ENCODE peak calls at places on chromosomes 6 and 20, in six cellular contexts. P is pancreas, C is kidney epithelial cell, U is right atrium auricular region, G is neural crest cell, J is endothelial cell. M is an unnamed sample.

GRCh38 chr6:163165922-163166321 is 248.6 kb upstream of the QKI start:
- DNase-seq in G (no peak), J (no peak), U (no peak), C (no peak), P (no peak), M (no peak)

GRCh38 chr20:44618318-44618731 is 33.2 kb downstream of the ADA start:
- DNase-seq in U (no peak), C (no peak), P (no peak), J (no peak), G (no peak), M (no peak)

GRCh38 chr6:79313254-79313653 is 78.8 kb upstream of the HMGN3 start:
- DNase-seq in P (peak; percentile 62), J (no peak), U (no peak), C (no peak), G (no peak), M (no peak)

GRCh38 chr6:89582669-89583325 is 55.8 kb downstream of the LYRM2 start:
- DNase-seq in C (no peak), P (no peak), J (no peak), U (no peak), G (no peak), M (no peak)

GRCh38 chr20:50728486-50728980 is 2.8 kb upstream of the PARD6B start:
- DNase-seq in J (no peak), U (peak; percentile 13), G (no peak), C (no peak), P (peak; percentile 1), M (no peak)

GRCh38 chr20:51804754-51805153 is 2.4 kb upstream of the SALL4 start:
- DNase-seq in P (no peak), J (no peak), U (no peak), C (no peak), G (no peak), M (no peak)

GRCh38 chr6:1892716-1893115 is 283.0 kb downstream of the FOXC1 start:
- DNase-seq in G (no peak), U (no peak), C (no peak), J (no peak), P (no peak), M (no peak)

GRCh38 chr20:54179946-54180345 is 6.2 kb upstream of the CYP24A1 start:
- DNase-seq in J (no peak), P (no peak), G (no peak), C (no peak), U (no peak), M (no peak)

GRCh38 chr6:149864578-149865535 is 698 bp upstream of the LRP11 start:
- DNase-seq in C (no peak), J (peak; percentile 25), U (peak; percentile 68), G (peak; percentile 20), P (peak; percentile 49), M (no peak)

GRCh38 chr20:57391439-57392129 is 388 bp downstream of the RBM38 start:
- DNase-seq in J (no peak), P (peak; percentile 34), G (no peak), U (no peak), C (no peak), M (no peak)

GRCh38 chr6:3911614-3912336 is 62.6 kb downstream of the FAM50B start:
- DNase-seq in G (no peak), P (peak; percentile 75), C (peak; percentile 78), U (peak; percentile 85), J (no peak), M (peak; percentile 90)

DNA sequence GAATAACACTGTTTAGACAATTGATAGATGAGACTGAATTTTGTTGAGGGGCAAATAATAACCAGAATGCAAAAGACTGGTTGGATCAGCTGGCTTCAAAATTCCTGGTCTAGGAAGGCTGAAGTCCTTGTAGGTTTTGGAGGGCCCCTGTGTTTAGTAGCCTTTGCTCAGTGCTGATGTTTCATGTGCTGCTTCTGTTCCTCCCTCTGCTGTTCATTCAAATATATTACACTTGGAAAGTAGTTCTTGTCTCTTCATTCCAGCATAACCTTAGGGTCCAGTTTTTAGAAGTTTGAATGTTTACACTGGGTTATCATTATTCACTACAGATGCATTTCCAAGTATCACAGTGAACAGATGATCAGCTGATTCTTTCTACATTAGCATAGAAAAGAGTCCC is 72.5 kb downstream of the FLRT3 start:
- DNase-seq in P (no peak), C (no peak), U (no peak), G (no peak), J (no peak), M (no peak)
- TF ChIP-seq CTCF in P (no peak), C (peak; percentile 30), U (peak; percentile 39), G (peak; percentile 53), J (peak; percentile 38), M (no peak)

GRCh38 chr6:50721978-50722377 is 8.7 kb downstream of the TFAP2D start:
- DNase-seq in P (no peak), U (no peak), C (no peak), G (no peak), J (no peak), M (no peak)

GRCh38 chr6:50722829-50723562 is 9.7 kb downstream of the TFAP2D start:
- DNase-seq in U (no peak), J (peak; percentile 45), C (no peak), G (no peak), P (no peak), M (no peak)

GRCh38 chr6:50718566-50718965 is 5.2 kb downstream of the TFAP2D start:
- DNase-seq in C (no peak), J (no peak), G (no peak), P (no peak), U (no peak), M (no peak)

GRCh38 chr6:50720623-50721022 is 7.3 kb downstream of the TFAP2D start:
- DNase-seq in U (no peak), J (peak; percentile 52), G (no peak), P (no peak), C (no peak), M (no peak)

DNA sequence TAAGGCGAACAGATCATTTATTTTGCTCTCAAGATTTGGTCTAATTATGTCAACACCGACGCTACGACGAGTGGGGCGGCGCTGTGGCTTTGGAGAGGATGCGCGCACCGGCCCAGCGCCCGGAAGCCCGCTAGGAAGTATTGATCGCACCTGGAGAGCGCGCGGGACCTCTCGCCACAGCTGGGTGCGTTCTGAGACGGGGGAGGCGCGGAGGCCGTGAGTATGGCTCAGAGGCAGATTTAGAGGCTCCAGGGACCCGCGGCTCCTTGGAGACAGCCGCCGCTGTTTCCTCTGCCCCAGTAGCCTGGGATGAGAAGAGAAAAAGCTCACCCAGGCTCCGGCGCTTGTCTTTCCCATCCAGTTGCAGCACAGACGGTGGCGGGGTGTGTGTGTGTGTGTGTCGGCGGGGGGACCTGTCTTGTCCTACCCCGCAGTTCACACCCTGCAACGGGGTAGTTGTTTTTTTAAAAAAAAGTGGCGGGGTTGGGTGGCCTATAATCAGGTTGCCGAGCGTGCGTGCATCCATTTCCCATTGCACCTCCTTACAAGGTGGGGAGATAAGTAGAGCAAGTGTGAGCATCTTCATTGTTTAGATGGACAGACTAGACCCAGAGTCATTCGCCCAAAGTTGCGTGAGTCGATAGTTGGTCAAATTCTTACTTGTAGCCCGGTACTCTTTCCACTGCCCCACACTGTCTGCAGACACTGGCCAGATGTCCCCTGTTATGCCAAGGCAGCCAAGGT is 11.2 kb downstream of the TFAP2D start:
- DNase-seq in U (no peak), C (no peak), G (no peak), J (no peak), P (no peak), M (no peak)
- TF ChIP-seq CTCF in U (no peak), C (no peak), G (no peak), J (no peak), P (no peak), M (no peak)

DNA sequence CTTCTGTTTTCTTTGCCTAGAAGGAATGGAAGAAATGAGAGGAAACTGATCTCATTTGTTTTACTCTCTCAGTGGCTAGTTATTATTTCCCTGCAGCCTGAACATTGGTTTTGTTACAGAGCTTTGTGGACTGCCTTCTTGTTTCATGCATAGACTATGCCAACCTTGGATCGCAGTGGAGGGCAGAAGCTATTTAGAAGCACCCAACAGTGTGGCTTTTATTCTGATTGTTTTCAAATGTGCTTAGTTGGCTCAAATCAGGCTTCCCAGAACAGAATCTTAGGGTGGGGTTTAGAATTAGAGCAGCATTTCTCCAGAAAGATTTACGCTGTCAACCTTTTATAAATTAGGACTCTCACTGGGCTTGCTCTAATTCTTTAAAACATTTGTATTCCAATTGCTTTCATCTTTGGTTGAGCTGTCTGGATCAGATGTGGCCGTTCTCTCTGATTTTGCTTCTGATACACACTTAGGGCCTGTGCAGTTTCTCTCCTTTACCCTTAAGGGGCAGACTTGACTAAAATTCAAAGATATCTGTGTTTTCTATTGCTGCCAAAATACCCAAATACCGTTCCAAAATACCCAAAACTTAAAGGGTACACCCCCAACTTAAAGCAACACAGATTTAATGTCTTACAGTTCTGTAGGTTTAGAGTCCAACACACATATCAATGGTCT is 210.3 kb downstream of the BCKDHB start:
- DNase-seq in J (no peak), P (no peak), G (no peak), C (no peak), U (no peak), M (no peak)
- TF ChIP-seq CTCF in J (no peak), P (no peak), G (no peak), C (no peak), U (no peak), M (no peak)

DNA sequence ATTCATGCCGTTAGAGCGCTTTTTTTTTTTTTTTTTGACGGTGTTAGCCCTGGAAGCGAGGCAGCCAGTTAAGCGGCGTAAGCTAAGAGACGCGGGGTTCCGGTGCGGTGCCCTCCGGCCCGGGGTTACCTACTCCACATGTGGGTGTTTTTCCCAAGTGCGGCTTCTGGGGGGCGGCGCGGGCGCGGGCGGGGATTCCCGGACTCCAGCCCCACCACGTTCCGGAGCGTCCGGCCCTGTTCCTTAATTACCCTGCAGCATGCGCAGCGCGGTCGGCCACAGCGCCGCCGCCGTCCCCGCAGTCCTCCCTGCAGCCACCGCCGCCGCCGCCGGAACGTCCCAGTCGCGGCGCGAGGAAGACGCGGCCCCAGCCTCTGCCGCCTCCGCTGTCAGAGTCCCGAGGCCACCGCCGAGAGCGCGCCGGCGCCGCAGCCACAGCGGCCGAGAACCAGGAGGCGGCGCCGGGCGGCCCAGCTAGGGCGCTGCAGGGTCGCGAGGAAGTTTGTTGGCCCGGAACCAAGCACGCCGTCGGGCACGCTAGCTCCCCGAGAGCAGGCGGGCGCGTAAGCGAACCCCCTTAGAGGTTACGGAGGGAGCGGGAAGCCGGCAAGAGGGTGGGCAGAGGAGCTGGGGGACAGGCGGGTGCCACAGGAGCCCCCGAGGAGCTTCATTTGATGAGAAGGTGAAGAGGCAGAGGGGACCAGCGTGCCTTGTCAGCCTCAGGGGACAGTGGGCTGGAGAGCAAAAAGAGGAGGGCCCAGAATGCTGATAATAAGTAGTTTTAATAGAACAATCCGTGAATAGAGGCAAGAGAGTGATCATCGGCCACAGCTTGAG is 937 bp downstream of the COL19A1 start:
- DNase-seq in C (no peak), J (peak; percentile 74), U (peak; percentile 61), G (peak; percentile 65), P (peak; percentile 69), M (peak; percentile 74)
- TF ChIP-seq CTCF in C (peak; percentile 6), J (no peak), U (peak; percentile 52), G (peak; percentile 45), P (peak; percentile 8), M (no peak)

GRCh38 chr6:16130932-16131387 is 2.1 kb downstream of the MYLIP start:
- DNase-seq in U (no peak), J (peak; percentile 36), P (peak; percentile 39), G (no peak), C (peak; percentile 58), M (no peak)

GRCh38 chr6:16130437-16130891 is 1.6 kb downstream of the MYLIP start:
- DNase-seq in P (no peak), G (no peak), U (no peak), J (no peak), C (no peak), M (no peak)

GRCh38 chr6:16127471-16127870 is 1.4 kb upstream of the MYLIP start:
- DNase-seq in P (no peak), G (no peak), J (no peak), U (no peak), C (no peak), M (no peak)

GRCh38 chr6:16129623-16130243 is 847 bp downstream of the MYLIP start:
- DNase-seq in J (peak; percentile 11), U (no peak), G (no peak), C (no peak), P (peak; percentile 49), M (no peak)

GRCh38 chr6:16128759-16129622 is at the start of gene MYLIP:
- DNase-seq in U (peak; percentile 98), J (peak; percentile 99), P (peak; percentile 98), C (peak; percentile 54), G (peak; percentile 95), M (peak; percentile 99)
- TF ChIP-seq CTCF in U (peak; percentile 82), J (peak; percentile 56), P (peak; percentile 62), C (peak; percentile 81), G (peak; percentile 67), M (peak; percentile 64)

M was measured in coronary artery.